ENCODE peak calls at places on chromosomes 6 and 20, in ten cellular contexts. One of them, this sample, is unnamed.
A peak's percentile ranks its signal among the peaks of the same experiment; 100 is the strongest.

GRCh38 chr20:137668-138131 is 4.7 kb upstream of the DEFB126 start:
- DNase-seq in ascending aorta: no peak
- DNase-seq in neural progenitor cell: no peak
- DNase-seq in GM06990: peak; percentile 5
- DNase-seq in cardiac fibroblast: no peak
- DNase-seq in AG04449: no peak
- DNase-seq in WTC11: peak; percentile 23
- DNase-seq in neural crest cell: no peak
- DNase-seq in cardiac muscle cell: no peak
- DNase-seq in pancreas: no peak
- DNase-seq in this sample: no peak

GRCh38 chr6:52249078-52249477 is 4.8 kb upstream of the IL17F start:
- DNase-seq in neural crest cell: no peak
- DNase-seq in WTC11: no peak
- DNase-seq in GM06990: no peak
- DNase-seq in neural progenitor cell: no peak
- DNase-seq in ascending aorta: no peak
- DNase-seq in AG04449: no peak
- DNase-seq in cardiac muscle cell: no peak
- DNase-seq in cardiac fibroblast: no peak
- DNase-seq in pancreas: no peak
- DNase-seq in this sample: no peak

GRCh38 chr6:122651031-122651430 is 40.8 kb downstream of the PKIB start:
- DNase-seq in neural progenitor cell: no peak
- DNase-seq in ascending aorta: no peak
- DNase-seq in GM06990: no peak
- DNase-seq in WTC11: no peak
- DNase-seq in AG04449: no peak
- DNase-seq in cardiac fibroblast: no peak
- DNase-seq in cardiac muscle cell: no peak
- DNase-seq in neural crest cell: no peak
- DNase-seq in pancreas: no peak
- DNase-seq in this sample: no peak

GRCh38 chr6:87382861-87383260 is 24.9 kb upstream of the CFAP206 start:
- DNase-seq in WTC11: no peak
- DNase-seq in GM06990: no peak
- DNase-seq in cardiac muscle cell: no peak
- DNase-seq in cardiac fibroblast: no peak
- DNase-seq in neural crest cell: no peak
- DNase-seq in neural progenitor cell: no peak
- DNase-seq in AG04449: no peak
- DNase-seq in pancreas: no peak
- DNase-seq in ascending aorta: no peak
- DNase-seq in this sample: no peak

GRCh38 chr20:19403549-19403948 is 191.1 kb downstream of the SLC24A3 start:
- DNase-seq in ascending aorta: no peak
- DNase-seq in cardiac fibroblast: no peak
- DNase-seq in neural crest cell: no peak
- DNase-seq in GM06990: no peak
- DNase-seq in WTC11: no peak
- DNase-seq in AG04449: no peak
- DNase-seq in cardiac muscle cell: no peak
- DNase-seq in neural progenitor cell: no peak
- DNase-seq in pancreas: no peak
- DNase-seq in this sample: no peak

GRCh38 chr6:30494275-30494990 is 5.1 kb downstream of the HLA-E start:
- DNase-seq in neural crest cell: no peak
- DNase-seq in ascending aorta: no peak
- DNase-seq in cardiac muscle cell: no peak
- DNase-seq in neural progenitor cell: no peak
- DNase-seq in WTC11: no peak
- DNase-seq in cardiac fibroblast: no peak
- DNase-seq in GM06990: no peak
- DNase-seq in AG04449: no peak
- DNase-seq in pancreas: no peak
- DNase-seq in this sample: no peak

GRCh38 chr6:37399795-37400490 is 33.1 kb upstream of the CMTR1 start:
- DNase-seq in GM06990: no peak
- DNase-seq in neural crest cell: no peak
- DNase-seq in pancreas: no peak
- DNase-seq in cardiac fibroblast: no peak
- DNase-seq in cardiac muscle cell: no peak
- DNase-seq in neural progenitor cell: no peak
- DNase-seq in ascending aorta: no peak
- DNase-seq in WTC11: no peak
- DNase-seq in AG04449: no peak
- DNase-seq in this sample: no peak

GRCh38 chr6:135962731-135963130 is 111.2 kb downstream of the PDE7B start:
- DNase-seq in neural progenitor cell: no peak
- DNase-seq in pancreas: no peak
- DNase-seq in ascending aorta: no peak
- DNase-seq in AG04449: no peak
- DNase-seq in GM06990: no peak
- DNase-seq in cardiac fibroblast: peak; percentile 83
- DNase-seq in neural crest cell: no peak
- DNase-seq in WTC11: no peak
- DNase-seq in cardiac muscle cell: no peak
- DNase-seq in this sample: no peak

GRCh38 chr20:11266571-11266970 is 592.8 kb upstream of the JAG1 start:
- DNase-seq in AG04449: no peak
- DNase-seq in cardiac fibroblast: no peak
- DNase-seq in WTC11: no peak
- DNase-seq in pancreas: no peak
- DNase-seq in GM06990: no peak
- DNase-seq in ascending aorta: no peak
- DNase-seq in cardiac muscle cell: no peak
- DNase-seq in neural crest cell: no peak
- DNase-seq in neural progenitor cell: no peak
- DNase-seq in this sample: no peak

GRCh38 chr6:25042984-25043725 is 107.4 kb upstream of the RIPOR2 start:
- DNase-seq in cardiac fibroblast: no peak
- DNase-seq in cardiac muscle cell: no peak
- DNase-seq in GM06990: no peak
- DNase-seq in AG04449: no peak
- DNase-seq in ascending aorta: no peak
- DNase-seq in pancreas: no peak
- DNase-seq in WTC11: no peak
- DNase-seq in neural progenitor cell: no peak
- DNase-seq in neural crest cell: no peak
- DNase-seq in this sample: no peak

GRCh38 chr6:146472918-146473317 is 70.7 kb upstream of the RAB32 start:
- DNase-seq in pancreas: no peak
- DNase-seq in ascending aorta: no peak
- DNase-seq in cardiac muscle cell: no peak
- DNase-seq in neural progenitor cell: no peak
- DNase-seq in GM06990: no peak
- DNase-seq in AG04449: no peak
- DNase-seq in WTC11: no peak
- DNase-seq in neural crest cell: no peak
- DNase-seq in cardiac fibroblast: no peak
- DNase-seq in this sample: no peak

GRCh38 chr6:44022296-44022661 is 105.0 kb downstream of the MRPL14 start:
- DNase-seq in GM06990: no peak
- DNase-seq in neural progenitor cell: no peak
- DNase-seq in ascending aorta: no peak
- DNase-seq in cardiac fibroblast: peak; percentile 47
- DNase-seq in AG04449: no peak
- DNase-seq in pancreas: peak; percentile 31
- DNase-seq in cardiac muscle cell: no peak
- DNase-seq in neural crest cell: no peak
- DNase-seq in WTC11: no peak
- DNase-seq in this sample: no peak

GRCh38 chr20:49889943-49890650 is 25.2 kb downstream of the SPATA2 start:
- DNase-seq in WTC11: peak; percentile 82
- DNase-seq in GM06990: no peak
- DNase-seq in neural crest cell: no peak
- DNase-seq in cardiac muscle cell: no peak
- DNase-seq in neural progenitor cell: no peak
- DNase-seq in AG04449: no peak
- DNase-seq in pancreas: peak; percentile 75
- DNase-seq in cardiac fibroblast: no peak
- DNase-seq in ascending aorta: no peak
- DNase-seq in this sample: no peak

GRCh38 chr20:53662595-53662994 is 69.0 kb upstream of the ZNF217 start:
- DNase-seq in AG04449: no peak
- DNase-seq in cardiac muscle cell: no peak
- DNase-seq in WTC11: no peak
- DNase-seq in GM06990: no peak
- DNase-seq in neural progenitor cell: no peak
- DNase-seq in ascending aorta: peak; percentile 8
- DNase-seq in cardiac fibroblast: no peak
- DNase-seq in pancreas: no peak
- DNase-seq in neural crest cell: no peak
- DNase-seq in this sample: no peak

GRCh38 chr6:169858935-169859351 is 107.5 kb downstream of the ERMARD start:
- DNase-seq in cardiac muscle cell: no peak
- DNase-seq in GM06990: no peak
- DNase-seq in cardiac fibroblast: no peak
- DNase-seq in AG04449: no peak
- DNase-seq in neural crest cell: no peak
- DNase-seq in WTC11: no peak
- DNase-seq in neural progenitor cell: no peak
- DNase-seq in ascending aorta: no peak
- DNase-seq in pancreas: no peak
- DNase-seq in this sample: no peak

GRCh38 chr20:21125072-21125848 is 622 bp upstream of the KIZ start:
- DNase-seq in pancreas: peak; percentile 61
- DNase-seq in WTC11: peak; percentile 14
- DNase-seq in AG04449: peak; percentile 28
- DNase-seq in cardiac fibroblast: peak; percentile 54
- DNase-seq in neural crest cell: peak; percentile 26
- DNase-seq in cardiac muscle cell: peak; percentile 54
- DNase-seq in GM06990: no peak
- DNase-seq in ascending aorta: peak; percentile 64
- DNase-seq in neural progenitor cell: peak; percentile 72
- DNase-seq in this sample: no peak

GRCh38 chr6:42774201-42774600 is 7.7 kb upstream of the BICRAL start:
- DNase-seq in cardiac muscle cell: no peak
- DNase-seq in neural progenitor cell: no peak
- DNase-seq in ascending aorta: no peak
- DNase-seq in GM06990: no peak
- DNase-seq in cardiac fibroblast: no peak
- DNase-seq in WTC11: no peak
- DNase-seq in pancreas: no peak
- DNase-seq in neural crest cell: no peak
- DNase-seq in AG04449: no peak
- DNase-seq in this sample: no peak

DNA sequence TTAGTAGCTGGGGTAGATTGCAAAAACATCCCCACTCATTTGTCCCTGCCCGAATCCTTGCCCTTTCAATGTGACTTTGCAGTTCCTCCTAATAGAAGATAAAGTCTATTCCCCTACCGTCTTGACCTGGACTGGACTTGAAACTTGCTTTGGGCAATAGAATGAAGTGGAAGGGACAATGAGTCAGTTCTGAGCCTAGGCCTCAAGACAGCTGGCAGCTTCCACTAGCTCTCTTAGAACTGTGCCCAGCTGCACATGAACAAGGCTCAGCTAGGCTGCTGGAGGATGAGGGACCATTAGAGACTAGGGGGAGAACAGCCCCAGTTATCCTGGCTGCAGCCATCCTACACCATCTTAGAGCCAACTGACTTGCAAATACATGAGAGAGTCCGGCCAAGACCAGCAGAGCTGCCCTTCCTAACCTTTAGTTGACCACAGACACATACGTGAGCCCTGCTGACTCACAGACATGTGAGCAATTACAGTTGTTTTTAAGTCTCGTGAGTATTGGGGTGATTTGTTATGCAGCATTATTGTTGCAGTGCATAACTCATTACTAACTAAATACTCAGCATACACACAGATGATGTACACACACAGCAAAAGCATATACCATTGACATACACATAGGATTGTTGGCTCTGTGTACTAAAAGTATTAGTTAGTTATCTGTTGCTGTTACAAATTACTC is 105.5 kb downstream of the DHX35 start:
- DNase-seq in neural progenitor cell: no peak
- DNase-seq in AG04449: no peak
- DNase-seq in WTC11: no peak
- DNase-seq in cardiac fibroblast: peak; percentile 6
- DNase-seq in cardiac muscle cell: no peak
- DNase-seq in ascending aorta: no peak
- DNase-seq in neural crest cell: no peak
- DNase-seq in GM06990: no peak
- DNase-seq in pancreas: no peak
- DNase-seq in this sample: no peak
- TF ChIP-seq CTCF in neural progenitor cell: no peak
- TF ChIP-seq CTCF in AG04449: no peak
- TF ChIP-seq CTCF in WTC11: no peak
- TF ChIP-seq CTCF in cardiac fibroblast: no peak
- TF ChIP-seq CTCF in cardiac muscle cell: no peak
- TF ChIP-seq CTCF in ascending aorta: no peak
- TF ChIP-seq CTCF in neural crest cell: no peak
- TF ChIP-seq CTCF in GM06990: no peak
- TF ChIP-seq CTCF in pancreas: no peak
- TF ChIP-seq CTCF in this sample: no peak

GRCh38 chr6:72704979-72705378 is 83.1 kb downstream of the KCNQ5 start:
- DNase-seq in GM06990: no peak
- DNase-seq in pancreas: no peak
- DNase-seq in WTC11: no peak
- DNase-seq in cardiac fibroblast: peak; percentile 11
- DNase-seq in neural progenitor cell: peak; percentile 7
- DNase-seq in AG04449: no peak
- DNase-seq in ascending aorta: no peak
- DNase-seq in cardiac muscle cell: no peak
- DNase-seq in neural crest cell: no peak
- DNase-seq in this sample: no peak
- TF ChIP-seq CTCF in GM06990: no peak
- TF ChIP-seq CTCF in pancreas: no peak
- TF ChIP-seq CTCF in WTC11: no peak
- TF ChIP-seq CTCF in cardiac fibroblast: no peak
- TF ChIP-seq CTCF in neural progenitor cell: peak; percentile 36
- TF ChIP-seq CTCF in AG04449: no peak
- TF ChIP-seq CTCF in ascending aorta: peak; percentile 6
- TF ChIP-seq CTCF in cardiac muscle cell: no peak
- TF ChIP-seq CTCF in neural crest cell: no peak
- TF ChIP-seq CTCF in this sample: no peak

GRCh38 chr6:56370127-56370540 is 122.8 kb upstream of the COL21A1 start:
- DNase-seq in AG04449: no peak
- DNase-seq in neural crest cell: no peak
- DNase-seq in neural progenitor cell: peak; percentile 68
- DNase-seq in cardiac muscle cell: peak; percentile 52
- DNase-seq in WTC11: peak; percentile 59
- DNase-seq in cardiac fibroblast: peak; percentile 62
- DNase-seq in GM06990: no peak
- DNase-seq in pancreas: peak; percentile 67
- DNase-seq in ascending aorta: peak; percentile 90
- DNase-seq in this sample: no peak
- TF ChIP-seq CTCF in AG04449: peak; percentile 48
- TF ChIP-seq CTCF in neural crest cell: peak; percentile 64
- TF ChIP-seq CTCF in neural progenitor cell: peak; percentile 58
- TF ChIP-seq CTCF in cardiac muscle cell: peak; percentile 41
- TF ChIP-seq CTCF in WTC11: no peak
- TF ChIP-seq CTCF in cardiac fibroblast: peak; percentile 54
- TF ChIP-seq CTCF in GM06990: no peak
- TF ChIP-seq CTCF in pancreas: no peak
- TF ChIP-seq CTCF in ascending aorta: peak; percentile 85
- TF ChIP-seq CTCF in this sample: no peak

DNA sequence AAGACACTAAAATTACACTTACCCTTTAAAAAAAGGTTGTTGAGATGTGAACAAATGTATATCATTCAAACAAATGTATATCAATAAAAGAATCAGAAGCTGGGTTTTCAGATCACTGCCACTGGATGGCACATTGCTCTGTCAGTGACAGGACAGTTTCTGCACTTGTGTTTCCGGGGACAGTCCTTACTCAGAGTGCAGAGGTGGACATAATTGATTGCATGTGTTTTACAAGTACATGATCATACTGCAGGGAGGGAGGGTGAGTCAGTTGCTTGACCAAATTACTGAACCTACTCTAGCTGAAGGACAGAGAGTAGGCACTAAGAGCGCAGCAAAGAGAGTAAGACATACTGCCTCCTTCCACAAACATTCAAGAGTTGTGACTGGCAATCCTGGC is 302.3 kb downstream of the TENT5A start:
- DNase-seq in cardiac muscle cell: no peak
- DNase-seq in ascending aorta: no peak
- DNase-seq in neural progenitor cell: no peak
- DNase-seq in WTC11: no peak
- DNase-seq in GM06990: no peak
- DNase-seq in cardiac fibroblast: peak; percentile 6
- DNase-seq in AG04449: peak; percentile 37
- DNase-seq in neural crest cell: no peak
- DNase-seq in pancreas: no peak
- DNase-seq in this sample: no peak
- TF ChIP-seq CTCF in cardiac muscle cell: no peak
- TF ChIP-seq CTCF in ascending aorta: no peak
- TF ChIP-seq CTCF in neural progenitor cell: no peak
- TF ChIP-seq CTCF in WTC11: no peak
- TF ChIP-seq CTCF in GM06990: no peak
- TF ChIP-seq CTCF in cardiac fibroblast: no peak
- TF ChIP-seq CTCF in AG04449: peak; percentile 2
- TF ChIP-seq CTCF in neural crest cell: no peak
- TF ChIP-seq CTCF in pancreas: no peak
- TF ChIP-seq CTCF in this sample: no peak